ENCODE peak calls at places on chromosomes 4 and X, in four cellular contexts. S, U, F and Q are unnamed samples.

GRCh38 chr4:14621731-14622459 is 380.4 kb upstream of the CPEB2 start:
- DNase-seq in U (no peak), S (no peak), F (no peak), Q (no peak)

GRCh38 chr4:3679851-3680311 is 86.3 kb upstream of the ADRA2C start:
- DNase-seq in F (no peak), U (no peak), S (no peak), Q (no peak)

GRCh38 chr4:157265281-157265680 is 44.8 kb downstream of the GRIA2 start:
- DNase-seq in U (peak), S (no peak), F (peak), Q (no peak)

GRCh38 chrX:72258174-72258573 is 18.9 kb downstream of the RPS4X start:
- DNase-seq in S (no peak), U (peak), F (peak), Q (peak)

GRCh38 chrX:102651968-102652744 is 873 bp downstream of the GPRASP1 start:
- DNase-seq in S (no peak), F (peak), U (peak), Q (peak)

GRCh38 chr4:113255628-113256027 is 206.2 kb downstream of the ANK2 start:
- DNase-seq in F (no peak), S (no peak), U (no peak), Q (no peak)

GRCh38 chr4:88033309-88033708 is 25.9 kb downstream of the PKD2 start:
- DNase-seq in S (no peak), U (peak), F (peak), Q (peak)

GRCh38 chrX:115322375-115322774 is 32.9 kb downstream of the LUZP4 start:
- DNase-seq in U (no peak), S (no peak), F (no peak), Q (no peak)

GRCh38 chrX:73916931-73917657 is 354.1 kb downstream of the CHIC1 start:
- DNase-seq in S (no peak), U (peak), F (peak), Q (peak)

GRCh38 chrX:71315917-71316316 is 14.4 kb downstream of the ITGB1BP2 start:
- DNase-seq in S (no peak), F (peak), U (peak), Q (peak)

GRCh38 chr4:146224331-146224966 is 10.1 kb downstream of the REELD1 start:
- DNase-seq in S (no peak), F (peak), U (peak), Q (no peak)

GRCh38 chr4:7964890-7965662 is 25.4 kb upstream of the AFAP1 start:
- DNase-seq in U (peak), F (peak), S (peak), Q (no peak)

GRCh38 chrX:140163376-140164159 is 198.2 kb upstream of the CXorf66 start:
- DNase-seq in S (no peak), U (no peak), F (peak), Q (no peak)

GRCh38 chrX:40104649-40105015 is 6.9 kb upstream of the BCOR start:
- DNase-seq in U (peak), F (peak), S (peak), Q (peak)

GRCh38 chr4:127965803-127966175 is 583 bp downstream of the ABHD18 start:
- DNase-seq in F (peak), S (peak), U (peak), Q (peak)

GRCh38 chrX:39475372-39475771 is 622.4 kb downstream of the BCOR start:
- DNase-seq in U (no peak), F (no peak), S (no peak), Q (no peak)

DNA sequence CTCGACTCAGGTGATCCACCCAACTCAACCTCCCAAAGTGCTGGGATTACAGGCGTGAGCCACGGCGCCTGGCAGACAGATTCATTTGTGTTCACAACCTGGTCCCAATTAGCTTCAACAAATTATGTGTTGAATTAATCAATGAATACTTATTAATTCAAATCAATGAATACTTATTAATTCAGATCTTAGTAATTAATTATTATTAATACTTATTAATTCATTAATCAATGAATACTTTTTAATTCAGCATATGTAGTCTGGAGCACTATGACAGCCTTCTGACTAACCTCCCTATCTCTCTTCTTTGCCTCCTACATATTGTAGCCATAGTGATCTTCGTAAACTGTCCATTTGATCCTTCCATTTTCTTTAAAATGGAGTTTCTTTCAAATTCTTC is 56.7 kb upstream of the RBPJ start:
- DNase-seq in U (no peak), F (no peak), S (no peak), Q (no peak)
- TF ChIP-seq CTCF in U (no peak), F (no peak), S (no peak), Q (no peak)

DNA sequence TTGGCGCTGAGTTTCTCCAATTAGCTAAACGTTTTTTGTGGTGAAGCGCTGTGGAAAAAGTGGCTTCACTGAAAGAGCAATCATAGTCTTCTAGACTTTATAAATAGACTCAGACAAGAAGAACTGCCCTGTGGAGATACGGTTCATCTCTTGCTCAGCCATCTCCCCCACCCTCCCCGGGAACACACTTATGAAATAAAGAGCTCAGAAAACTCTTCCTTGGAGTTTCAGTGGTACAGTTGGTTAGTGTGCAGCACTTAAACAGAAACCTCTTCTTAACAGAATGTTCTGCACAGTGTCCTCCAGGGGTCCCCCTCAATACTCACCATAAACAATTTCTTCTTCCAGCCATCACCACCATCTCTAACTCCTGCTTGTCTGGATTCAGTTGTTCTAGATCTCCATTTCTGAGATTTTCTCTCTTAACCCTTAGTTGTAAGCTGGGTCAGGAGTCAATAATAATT is 313.0 kb downstream of the ARHGAP10 start:
- DNase-seq in F (peak), U (no peak), S (no peak), Q (no peak)
- TF ChIP-seq CTCF in F (peak), U (peak), S (no peak), Q (peak)

GRCh38 chr4:189032939-189033338 is 893.7 kb downstream of the TRIML1 start:
- DNase-seq in F (no peak), S (no peak), U (no peak), Q (no peak)

GRCh38 chr4:189033801-189034347 is 894.6 kb downstream of the TRIML1 start:
- DNase-seq in F (no peak), U (no peak), S (no peak), Q (no peak)

GRCh38 chr4:189035091-189035490 is 895.9 kb downstream of the TRIML1 start:
- DNase-seq in U (no peak), S (no peak), F (no peak), Q (no peak)

GRCh38 chr4:189035654-189036053 is 896.4 kb downstream of the TRIML1 start:
- DNase-seq in F (no peak), U (no peak), S (no peak), Q (no peak)

DNA sequence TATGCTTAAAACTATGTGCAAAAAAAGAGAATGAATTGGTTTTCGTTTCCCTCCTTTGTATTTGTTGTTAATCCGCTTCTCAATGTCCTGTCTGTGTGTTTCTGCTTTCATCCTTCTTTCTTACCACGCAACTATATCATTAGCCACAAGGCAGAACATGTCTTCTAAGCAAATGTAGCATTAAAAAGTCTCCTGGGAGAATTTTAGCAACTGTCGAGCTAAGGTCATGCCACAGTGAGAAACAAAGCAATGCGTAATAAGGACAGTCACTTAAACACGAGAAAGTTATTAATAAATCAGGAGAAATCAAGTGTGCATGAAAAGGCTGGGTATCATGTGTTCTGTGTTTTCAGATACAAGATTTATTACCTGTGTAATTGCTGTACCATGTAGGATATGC is 890.7 kb downstream of the TRIML1 start:
- DNase-seq in S (no peak), U (no peak), F (no peak), Q (no peak)
- TF ChIP-seq CTCF in S (no peak), U (no peak), F (no peak), Q (no peak)

DNA sequence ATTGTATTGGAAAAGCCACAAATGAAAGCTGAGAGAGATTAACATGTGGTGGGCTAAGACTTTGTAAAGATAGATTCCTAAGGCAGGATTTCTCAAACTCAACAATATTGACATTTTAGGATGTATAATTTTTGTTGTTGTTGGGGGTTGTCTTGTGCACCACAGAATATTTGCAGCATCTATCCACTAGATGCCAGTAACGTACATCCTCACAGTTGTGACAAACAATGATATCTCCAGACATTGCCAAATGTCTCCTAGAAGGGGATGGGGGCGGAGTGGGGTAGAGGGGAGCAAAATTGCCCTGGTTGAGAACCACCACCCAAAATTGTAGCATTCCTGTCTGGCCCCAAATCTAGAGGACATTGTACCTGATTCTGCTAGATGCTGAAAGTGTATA is 14.7 kb upstream of the CBR4 start:
- DNase-seq in U (peak), S (no peak), F (peak), Q (peak)
- TF ChIP-seq CTCF in U (peak), S (peak), F (peak), Q (peak)

GRCh38 chr4:82126641-82127040 is 247.2 kb downstream of the HNRNPD start:
- DNase-seq in U (no peak), S (no peak), F (no peak), Q (no peak)

GRCh38 chr4:82125170-82125862 is 248.5 kb downstream of the HNRNPD start:
- DNase-seq in U (no peak), F (no peak), S (no peak), Q (no peak)

GRCh38 chr4:82125863-82126297 is 247.9 kb downstream of the HNRNPD start:
- DNase-seq in S (no peak), U (no peak), F (no peak), Q (no peak)

GRCh38 chr4:82124365-82124764 is 249.4 kb downstream of the HNRNPD start:
- DNase-seq in S (no peak), U (no peak), F (no peak), Q (no peak)

DNA sequence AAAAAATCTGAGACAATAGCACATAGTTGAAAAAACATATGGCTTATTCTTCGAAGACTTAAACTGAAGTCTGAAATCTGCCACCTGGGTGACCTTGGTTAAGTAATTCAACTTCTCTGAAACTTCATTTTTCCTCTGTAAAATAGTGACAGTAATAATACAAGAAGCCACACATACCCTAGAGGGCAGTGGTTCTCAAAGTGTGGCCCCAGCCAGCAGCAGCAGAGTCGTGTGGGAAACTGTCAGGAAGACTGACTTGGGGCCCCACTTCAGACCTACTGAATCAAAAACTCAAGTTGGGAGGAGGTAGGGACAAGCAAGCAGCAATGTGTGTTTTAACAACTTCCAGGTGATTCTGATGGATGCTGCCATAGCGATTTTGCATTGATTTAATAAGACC is 249.9 kb downstream of the HNRNPD start:
- DNase-seq in S (no peak), F (no peak), U (no peak), Q (no peak)
- TF ChIP-seq CTCF in S (no peak), F (no peak), U (no peak), Q (no peak)

DNA sequence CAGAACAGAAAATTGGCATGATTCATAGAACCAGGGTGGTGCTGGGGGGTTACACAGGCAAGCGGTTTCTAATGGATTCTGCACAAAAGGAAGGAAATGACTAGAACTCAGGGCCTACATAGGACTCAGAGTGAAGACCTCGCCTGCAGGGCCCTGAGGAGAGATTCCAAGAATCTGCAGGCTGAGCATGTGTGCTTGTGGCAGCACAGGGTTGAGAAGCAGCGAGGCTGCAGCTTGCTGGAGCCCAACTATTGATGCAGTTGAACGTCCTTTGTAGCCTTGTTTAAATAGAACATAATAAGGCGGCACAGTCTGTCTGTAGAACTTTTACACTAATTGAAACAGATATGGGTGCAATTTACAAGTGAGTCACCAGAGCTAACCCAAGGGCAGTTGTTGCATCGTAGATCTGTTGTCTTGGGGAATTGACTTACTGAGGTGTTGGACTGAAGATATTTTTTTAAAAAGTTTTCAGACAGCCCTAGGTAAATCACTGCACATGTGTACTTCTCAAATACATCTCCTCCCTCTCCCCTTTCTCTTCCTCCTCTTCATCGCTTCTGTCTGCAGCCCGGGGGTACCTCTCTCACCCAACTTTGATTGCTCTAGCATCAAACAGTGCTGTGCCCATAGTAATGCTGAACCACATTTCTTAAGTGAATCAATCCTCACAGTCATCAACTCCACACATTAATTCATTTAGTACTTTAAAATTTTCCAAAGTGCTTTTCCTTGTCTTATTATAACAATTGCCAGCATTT is 58.3 kb downstream of the RHOH start:
- DNase-seq in U (peak), S (no peak), F (peak), Q (peak)
- TF ChIP-seq CTCF in U (no peak), S (no peak), F (no peak), Q (no peak)

DNA sequence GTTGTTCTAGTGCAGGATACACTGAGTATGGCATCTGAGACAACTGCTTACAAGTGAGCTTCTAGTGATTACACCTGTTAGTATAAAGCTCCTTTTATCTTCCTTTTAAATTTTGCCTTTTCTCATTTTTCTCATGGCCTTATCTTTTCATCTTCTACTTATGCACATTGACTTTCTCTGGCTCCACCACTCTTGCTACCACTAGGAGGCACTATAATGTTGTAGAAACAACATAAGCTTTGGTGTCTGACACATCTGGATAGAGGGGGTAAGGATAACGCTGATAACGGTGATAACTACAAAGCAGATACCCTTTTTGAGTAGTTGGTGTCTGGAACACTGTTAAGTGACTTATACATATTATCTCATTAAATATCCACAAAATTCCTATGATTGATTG is 187.4 kb upstream of the TEX13C start:
- DNase-seq in F (peak), U (no peak), S (no peak), Q (no peak)
- TF ChIP-seq CTCF in F (no peak), U (no peak), S (peak), Q (peak)

GRCh38 chr4:24551492-24552330 is 32.6 kb downstream of the DHX15 start:
- DNase-seq in S (no peak), F (peak), U (peak), Q (no peak)
- TF ChIP-seq CTCF in S (peak), F (peak), U (peak), Q (peak)

GRCh38 chrX:119693032-119693995 is at the start of gene SEPTIN6:
- DNase-seq in F (peak), U (peak), S (peak), Q (peak)
- TF ChIP-seq CTCF in F (no peak), U (no peak), S (no peak), Q (no peak)

GRCh38 chrX:80334583-80334982 is 85.7 kb upstream of the TENT5D start:
- DNase-seq in S (no peak), F (no peak), U (no peak), Q (no peak)

GRCh38 chrX:80331285-80331684 is 89.0 kb upstream of the TENT5D start:
- DNase-seq in S (no peak), U (no peak), F (no peak), Q (no peak)

GRCh38 chrX:80335062-80335830 is 85.0 kb upstream of the TENT5D start:
- DNase-seq in U (peak), F (no peak), S (peak), Q (no peak)
- TF ChIP-seq CTCF in U (no peak), F (no peak), S (no peak), Q (no peak)